ENCODE peak calls at places on chromosomes 13 and 19, in seven cellular contexts. J is tibial nerve, V is A549, F is heart left ventricle, T is GM12891, W is uterus, M is lower leg skin. Q is an unnamed sample.

GRCh38 chr13:19984430-19985218 is 26.1 kb downstream of the ZMYM2 start:
- DNase-seq in M (no peak), F (no peak), J (no peak), T (no peak), W (no peak), V (peak), Q (peak)

GRCh38 chr13:105428816-105429215 is 1106.6 kb downstream of the EFNB2 start:
- DNase-seq in V (no peak), F (no peak), W (no peak), T (no peak), M (no peak), J (no peak), Q (no peak)

GRCh38 chr13:43054803-43055802 is 31.7 kb downstream of the DNAJC15 start:
- DNase-seq in J (no peak), M (no peak), W (peak), V (peak), F (peak), T (no peak), Q (peak)

GRCh38 chr13:98276486-98276885 is 99.4 kb upstream of the RNF113B start:
- DNase-seq in V (no peak), J (no peak), F (no peak), M (no peak), T (no peak), W (no peak), Q (no peak)

GRCh38 chr13:84126671-84127171 is 244.4 kb upstream of the SLITRK1 start:
- DNase-seq in J (no peak), T (no peak), M (no peak), V (no peak), W (no peak), F (no peak), Q (no peak)

GRCh38 chr13:49580980-49581680 is 4.2 kb downstream of the RCBTB1 start:
- DNase-seq in T (no peak), V (no peak), W (no peak), J (no peak), M (no peak), F (no peak), Q (no peak)

GRCh38 chr13:30844548-30845296 is 61.3 kb upstream of the MEDAG start:
- DNase-seq in F (no peak), J (no peak), M (no peak), T (no peak), V (peak), W (no peak), Q (no peak)

GRCh38 chr13:64332048-64332447 is 2898.1 kb downstream of the PCDH9 start:
- DNase-seq in J (no peak), W (no peak), V (no peak), T (no peak), M (no peak), F (no peak), Q (no peak)

GRCh38 chr13:66137384-66137783 is 1092.8 kb downstream of the PCDH9 start:
- DNase-seq in J (no peak), F (no peak), V (no peak), W (no peak), T (no peak), M (no peak), Q (no peak)

GRCh38 chr13:28636677-28637317 is 22.1 kb upstream of the POMP start:
- DNase-seq in J (no peak), T (no peak), M (peak), W (peak), F (peak), V (peak), Q (peak)

GRCh38 chr13:73598021-73598712 is 536.0 kb downstream of the KLF12 start:
- DNase-seq in W (no peak), M (no peak), F (no peak), V (peak), J (no peak), T (no peak), Q (no peak)

GRCh38 chr19:44782729-44783128 is 5.0 kb downstream of the CBLC start:
- DNase-seq in V (peak), W (no peak), M (no peak), J (no peak), T (no peak), F (no peak), Q (no peak)

GRCh38 chr13:48138270-48138669 is 43.4 kb upstream of the MED4 start:
- DNase-seq in J (no peak), V (no peak), T (no peak), W (no peak), F (no peak), M (no peak), Q (no peak)

GRCh38 chr13:39364797-39365468 is 238.1 kb downstream of the LHFPL6 start:
- DNase-seq in W (no peak), F (no peak), V (no peak), M (no peak), T (no peak), J (no peak), Q (no peak)

GRCh38 chr19:17616961-17617806 is 61.7 kb downstream of the COLGALT1 start:
- DNase-seq in F (no peak), J (no peak), T (no peak), W (no peak), V (peak), M (no peak), Q (no peak)

GRCh38 chr19:4197625-4198466 is 15.4 kb downstream of the ANKRD24 start:
- DNase-seq in F (no peak), J (no peak), T (peak), V (peak), M (no peak), W (no peak), Q (no peak)

GRCh38 chr13:98875146-98875729 is 102.6 kb downstream of the DOCK9 start:
- DNase-seq in F (no peak), J (no peak), M (no peak), V (no peak), T (no peak), W (no peak), Q (no peak)

GRCh38 chr19:47507031-47507430 is 7.8 kb downstream of the NAPA start:
- DNase-seq in J (no peak), F (peak), M (no peak), T (no peak), V (no peak), W (no peak), Q (no peak)

GRCh38 chr13:50910483-50910805 is 853 bp downstream of the RNASEH2B start:
- DNase-seq in M (no peak), V (peak), J (no peak), W (no peak), F (peak), T (no peak), Q (peak)

GRCh38 chr13:41263261-41263971 is at the start of gene MTRF1:
- DNase-seq in T (peak), V (peak), M (peak), F (peak), J (peak), W (peak), Q (peak)

GRCh38 chr13:46796515-46797467 is at the start of gene ESD:
- DNase-seq in W (peak), F (peak), T (peak), J (peak), V (peak), M (peak), Q (peak)
- TF ChIP-seq POLR2A in W (peak), F (peak), T (peak), J (peak), V (peak), M (no peak), Q (peak)

GRCh38 chr19:38616265-38616664 is 1.5 kb downstream of the MAP4K1 start:
- DNase-seq in V (no peak), T (no peak), M (no peak), W (no peak), J (no peak), F (no peak), Q (no peak)
- TF ChIP-seq POLR2A in V (no peak), T (no peak), M (no peak), W (no peak), J (no peak), F (no peak), Q (no peak)

DNA sequence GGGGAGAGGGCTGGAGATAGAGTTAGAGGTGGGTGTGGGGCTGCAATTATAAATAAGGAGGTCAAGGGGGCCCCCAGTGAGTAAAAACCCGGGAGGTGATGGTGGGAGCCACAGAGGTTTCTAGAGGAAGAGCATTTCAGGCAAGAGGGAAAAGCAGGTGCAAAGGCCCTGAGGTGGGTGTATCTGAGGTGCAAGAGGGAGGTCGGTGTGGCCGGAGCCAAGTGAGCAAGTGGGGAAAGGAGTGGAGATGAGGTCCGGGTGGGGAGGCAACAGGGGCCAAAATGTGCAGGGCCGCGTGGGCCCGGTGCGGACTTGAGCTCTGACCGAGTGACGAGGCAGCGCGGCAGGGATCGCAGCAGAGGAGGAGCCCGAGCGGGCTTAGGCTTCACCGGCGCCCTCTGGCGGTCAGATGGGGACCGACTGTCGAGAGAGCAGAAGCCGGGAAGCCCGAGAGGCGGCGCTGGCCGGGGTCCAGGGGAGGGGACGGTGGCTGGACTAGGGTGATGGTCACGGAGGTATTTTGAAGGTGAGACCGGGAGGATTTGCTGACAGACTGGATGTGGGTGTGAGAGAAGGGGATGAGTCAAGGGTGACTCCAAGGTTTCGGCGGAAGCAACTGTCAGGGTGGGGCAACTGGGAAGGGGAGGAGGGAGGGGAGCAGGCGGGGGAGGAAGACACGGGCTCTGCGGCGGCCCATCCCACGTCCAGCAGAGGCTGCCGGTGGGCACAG is 17.7 kb upstream of the SPACA4 start:
- DNase-seq in V (peak), T (peak), F (peak), J (peak), W (peak), M (peak), Q (peak)
- TF ChIP-seq POLR2A in V (no peak), T (no peak), F (peak), J (no peak), W (no peak), M (no peak), Q (no peak)

DNA sequence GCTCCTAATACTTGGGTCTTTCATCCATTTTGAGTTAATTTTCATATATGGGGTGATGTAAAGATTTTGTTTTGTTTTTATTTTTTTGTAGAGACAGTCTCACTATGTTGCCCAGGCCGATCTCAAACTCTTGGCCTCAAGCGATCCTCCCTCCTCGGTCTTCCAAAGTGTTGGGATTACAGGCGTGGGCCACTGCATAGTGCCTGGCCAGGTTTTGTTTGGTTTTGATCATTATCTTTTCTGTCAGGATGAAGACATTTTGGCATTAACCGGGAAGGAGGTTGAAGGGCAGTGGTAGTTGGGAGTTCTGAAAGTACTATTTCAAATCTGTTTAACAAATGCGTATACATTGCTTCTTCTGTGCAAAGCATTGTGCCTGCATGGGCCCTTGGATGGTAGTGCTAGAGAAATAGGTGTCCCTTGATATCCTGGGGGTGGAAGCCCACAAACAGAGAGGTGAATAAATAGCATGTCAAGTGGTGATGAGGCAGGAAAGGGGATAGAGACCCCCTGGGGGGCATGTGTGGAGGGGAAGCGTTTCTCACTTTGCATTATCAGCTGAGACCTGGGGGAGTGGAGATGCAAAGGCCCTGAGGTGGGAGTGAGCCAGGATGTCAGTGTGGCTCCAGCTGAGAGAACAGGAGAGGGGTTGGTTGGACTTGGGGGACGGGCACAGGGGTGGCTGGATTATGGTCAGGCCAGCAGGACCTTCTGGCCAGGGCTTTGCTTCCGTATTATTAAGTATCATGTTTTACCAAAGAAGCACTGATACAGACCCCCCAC is 41.4 kb downstream of the GATAD2A start:
- DNase-seq in W (no peak), V (no peak), J (no peak), M (no peak), F (no peak), T (no peak), Q (no peak)
- TF ChIP-seq POLR2A in W (no peak), V (no peak), J (no peak), M (no peak), F (no peak), T (no peak), Q (no peak)

DNA sequence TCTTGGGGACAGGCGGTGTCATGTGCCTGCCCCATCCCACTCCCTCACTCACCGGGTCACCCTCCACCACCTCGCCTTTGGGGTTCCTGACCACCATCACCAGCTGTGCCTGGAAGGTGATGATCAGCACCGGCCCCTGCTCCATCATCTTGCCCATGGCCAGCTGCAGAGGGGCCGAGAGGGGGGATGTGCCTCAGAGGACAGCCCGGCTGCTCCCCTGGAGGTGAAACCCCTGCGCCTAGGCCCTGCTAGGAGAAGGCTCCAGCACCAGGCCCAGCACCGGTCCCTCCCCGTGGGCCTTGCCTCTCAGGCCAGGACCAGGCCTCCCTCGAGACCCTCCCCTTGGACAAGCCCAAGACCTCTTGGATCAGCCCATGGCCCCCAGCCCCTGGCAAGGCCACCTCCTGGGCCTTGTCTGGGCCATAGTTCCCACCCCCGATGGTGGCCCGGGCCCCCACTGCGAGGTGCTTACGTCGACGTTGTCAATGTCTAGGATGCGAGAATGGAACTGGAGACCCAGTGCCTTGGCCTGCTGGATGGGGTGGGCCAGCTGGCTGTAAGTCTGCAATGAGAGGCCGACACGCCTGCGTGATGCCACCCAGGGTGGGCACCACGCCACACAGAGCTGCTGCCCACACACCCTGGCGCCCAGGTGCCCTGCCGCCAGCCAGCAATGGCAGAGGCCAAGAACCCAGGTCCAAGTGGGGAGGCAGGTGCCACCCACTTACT is 1.8 kb upstream of the CTXN1 start:
- DNase-seq in T (no peak), M (no peak), J (no peak), V (no peak), W (peak), F (peak), Q (no peak)
- TF ChIP-seq POLR2A in T (peak), M (no peak), J (no peak), V (no peak), W (no peak), F (no peak), Q (no peak)

GRCh38 chr19:34428549-34429285 is 536 bp downstream of the UBA2 start:
- DNase-seq in M (no peak), T (peak), J (no peak), W (no peak), V (peak), F (peak), Q (peak)
- TF ChIP-seq POLR2A in M (no peak), T (no peak), J (no peak), W (no peak), V (no peak), F (no peak), Q (no peak)

GRCh38 chr19:40804783-40805242 is 5.8 kb downstream of the EGLN2 start:
- DNase-seq in W (no peak), M (no peak), F (no peak), J (no peak), T (no peak), V (no peak), Q (no peak)
- TF ChIP-seq POLR2A in W (no peak), M (no peak), F (no peak), J (no peak), T (no peak), V (no peak), Q (no peak)

GRCh38 chr13:75760182-75760981 is 124.3 kb downstream of the LMO7 start:
- DNase-seq in J (no peak), W (no peak), F (peak), M (no peak), V (peak), T (no peak), Q (no peak)
- TF ChIP-seq POLR2A in J (peak), W (no peak), F (peak), M (no peak), V (no peak), T (peak), Q (no peak)